ENCODE peak calls at places on chromosomes 7 and 10, in seven cellular contexts. E is GM23248, O is astrocyte of the spinal cord, H is H7, P is tibial artery, X is A549, Q is GM12865. W is an unnamed sample.

GRCh38 chr7:107994366-107994765 is 8.6 kb downstream of the LAMB1 start:
- DNase-seq in E (peak; percentile 40), P (no peak), O (peak; percentile 32), H (no peak), Q (no peak), X (no peak), W (no peak)

GRCh38 chr7:47067215-47067614 is 514.7 kb downstream of the TNS3 start:
- DNase-seq in O (no peak), P (no peak), H (no peak), E (no peak), Q (no peak), X (no peak), W (no peak)

GRCh38 chr10:91700273-91700672 is 67.4 kb upstream of the PPP1R3C start:
- DNase-seq in X (no peak), H (no peak), O (no peak), Q (no peak), P (peak; percentile 70), E (peak; percentile 68), W (no peak)

GRCh38 chr7:48209004-48209600 is 37.8 kb downstream of the ABCA13 start:
- DNase-seq in Q (no peak), O (no peak), X (no peak), P (no peak), E (no peak), H (no peak), W (no peak)

GRCh38 chr7:155999631-156000489 is 187.6 kb upstream of the SHH start:
- DNase-seq in X (no peak), Q (no peak), O (no peak), P (no peak), E (no peak), H (no peak), W (no peak)

GRCh38 chr10:3850999-3851937 is 66.3 kb upstream of the KLF6 start:
- DNase-seq in E (peak; percentile 91), O (peak; percentile 90), P (no peak), Q (peak; percentile 67), X (peak; percentile 64), H (no peak), W (no peak)

GRCh38 chr10:101839421-101840063 is 4.1 kb downstream of the KCNIP2 start:
- DNase-seq in H (peak; percentile 95), P (no peak), X (no peak), Q (peak; percentile 63), O (no peak), E (peak; percentile 65), W (no peak)

GRCh38 chr10:3902054-3902808 is 117.2 kb upstream of the KLF6 start:
- DNase-seq in Q (peak; percentile 88), H (peak; percentile 18), O (peak; percentile 37), P (no peak), X (no peak), E (peak; percentile 69), W (no peak)

GRCh38 chr10:96271017-96271815 is at the start of gene BLNK:
- DNase-seq in O (no peak), H (no peak), E (peak; percentile 23), Q (peak; percentile 94), P (peak; percentile 88), X (no peak), W (no peak)

GRCh38 chr10:35194906-35195305 is 68.3 kb downstream of the CREM start:
- DNase-seq in E (peak; percentile 56), H (no peak), Q (no peak), P (no peak), O (peak; percentile 71), X (peak; percentile 21), W (no peak)
- H3K4me3 ChIP-seq in E (peak overlapping the region; percentile 75), H (no peak overlapping the region), Q (peak overlapping the region; percentile 69), P (peak overlapping the region; percentile 57), O (peak overlapping the region; percentile 49), X (peak overlapping the region; percentile 50), W (no peak overlapping the region)

DNA sequence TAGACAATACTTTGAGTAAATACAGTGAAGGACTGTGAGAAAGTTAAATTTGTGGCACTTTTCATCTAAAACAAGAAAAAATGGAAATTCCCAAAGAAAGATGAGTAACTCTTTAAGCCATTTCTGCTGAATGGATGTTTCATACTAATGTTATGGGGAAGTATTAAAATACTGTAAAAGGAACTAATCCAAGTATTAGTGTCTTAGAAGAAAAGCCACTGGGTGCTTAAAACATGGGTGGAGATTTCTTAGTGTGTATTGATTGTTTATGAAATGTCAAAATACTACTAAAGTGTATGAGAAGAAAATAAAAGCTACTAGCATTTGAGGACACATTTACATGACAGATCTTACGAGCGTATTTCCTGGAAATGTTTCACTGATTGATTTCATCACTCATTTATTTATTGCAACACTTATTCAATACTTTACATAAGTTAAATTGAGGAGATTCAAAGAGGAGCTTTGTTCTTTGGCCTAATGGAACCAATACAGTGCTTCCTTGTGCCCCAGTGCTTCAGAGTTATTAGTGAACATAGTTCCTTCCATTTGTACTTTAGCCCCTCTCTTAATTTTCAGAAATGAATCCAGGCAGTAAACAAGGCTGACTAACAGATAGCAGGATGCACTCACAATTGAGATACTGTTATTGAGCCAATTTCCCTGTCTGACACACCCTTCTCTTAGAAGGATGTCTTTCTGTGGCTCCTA is 155.5 kb upstream of the AHR start:
- DNase-seq in Q (no peak), E (peak; percentile 68), O (peak; percentile 8), P (no peak), X (no peak), H (no peak), W (no peak)
- H3K4me3 ChIP-seq in Q (no peak overlapping the region), E (peak overlapping the region; percentile 65), O (no peak overlapping the region), P (peak overlapping the region; percentile 29), X (no peak overlapping the region), H (no peak overlapping the region), W (peak overlapping the region; percentile 12)

GRCh38 chr7:94418851-94419250 is 24.2 kb downstream of the COL1A2 start:
- DNase-seq in Q (no peak), P (no peak), X (no peak), H (no peak), O (no peak), E (peak; percentile 44), W (no peak)
- H3K4me3 ChIP-seq in Q (no peak overlapping the region), P (no peak overlapping the region), X (no peak overlapping the region), H (no peak overlapping the region), O (no peak overlapping the region), E (no peak overlapping the region), W (no peak overlapping the region)

GRCh38 chr10:110572862-110573261 is 5.4 kb downstream of the SMC3 start:
- DNase-seq in P (no peak), X (no peak), H (no peak), Q (peak; percentile 20), O (no peak), E (no peak), W (no peak)

GRCh38 chr10:110569736-110570135 is 2.2 kb downstream of the SMC3 start:
- DNase-seq in Q (no peak), O (no peak), H (no peak), E (no peak), X (no peak), P (no peak), W (no peak)

GRCh38 chr10:110568055-110568735 is 700 bp downstream of the SMC3 start:
- DNase-seq in X (no peak), P (peak; percentile 71), H (peak; percentile 77), Q (peak; percentile 67), E (peak; percentile 65), O (peak; percentile 13), W (peak; percentile 61)

GRCh38 chr10:110569120-110569519 is 1.6 kb downstream of the SMC3 start:
- DNase-seq in P (no peak), H (no peak), X (no peak), O (no peak), E (no peak), Q (no peak), W (no peak)

DNA sequence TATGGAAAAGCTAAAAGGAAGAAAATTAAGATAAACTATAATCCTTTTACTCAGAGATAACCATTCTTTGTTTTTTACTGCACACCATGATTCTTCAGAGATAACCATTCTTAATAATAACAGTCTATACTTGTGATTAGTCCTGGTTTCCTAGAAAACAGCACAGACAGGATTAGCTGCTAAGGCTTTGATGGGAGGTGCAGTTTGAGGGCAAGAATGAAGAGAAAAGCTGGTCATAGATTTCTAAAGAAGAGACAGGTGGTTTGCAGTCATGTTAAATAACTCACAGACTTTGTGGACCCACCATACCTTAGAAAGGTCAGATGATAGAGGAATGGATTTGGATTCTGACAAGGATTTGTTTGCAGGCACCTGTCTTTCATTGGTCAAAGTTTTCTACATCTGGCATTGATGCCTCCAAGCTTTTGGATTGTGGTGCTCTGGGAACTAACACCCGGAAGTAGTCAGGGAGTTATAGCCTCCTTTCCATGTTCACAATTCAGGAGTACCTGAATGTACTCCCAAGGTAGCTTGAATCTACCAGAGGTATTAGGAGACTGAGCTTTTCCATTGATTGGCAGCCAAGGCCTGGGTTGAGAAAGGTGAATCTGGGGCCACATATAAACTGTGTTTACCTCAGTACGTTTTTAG is 3.7 kb downstream of the SMC3 start:
- DNase-seq in P (no peak), O (no peak), X (no peak), H (no peak), E (no peak), Q (no peak), W (no peak)
- H3K4me3 ChIP-seq in P (no peak overlapping the region), O (no peak overlapping the region), X (no peak overlapping the region), H (no peak overlapping the region), E (no peak overlapping the region), Q (no peak overlapping the region), W (no peak overlapping the region)

DNA sequence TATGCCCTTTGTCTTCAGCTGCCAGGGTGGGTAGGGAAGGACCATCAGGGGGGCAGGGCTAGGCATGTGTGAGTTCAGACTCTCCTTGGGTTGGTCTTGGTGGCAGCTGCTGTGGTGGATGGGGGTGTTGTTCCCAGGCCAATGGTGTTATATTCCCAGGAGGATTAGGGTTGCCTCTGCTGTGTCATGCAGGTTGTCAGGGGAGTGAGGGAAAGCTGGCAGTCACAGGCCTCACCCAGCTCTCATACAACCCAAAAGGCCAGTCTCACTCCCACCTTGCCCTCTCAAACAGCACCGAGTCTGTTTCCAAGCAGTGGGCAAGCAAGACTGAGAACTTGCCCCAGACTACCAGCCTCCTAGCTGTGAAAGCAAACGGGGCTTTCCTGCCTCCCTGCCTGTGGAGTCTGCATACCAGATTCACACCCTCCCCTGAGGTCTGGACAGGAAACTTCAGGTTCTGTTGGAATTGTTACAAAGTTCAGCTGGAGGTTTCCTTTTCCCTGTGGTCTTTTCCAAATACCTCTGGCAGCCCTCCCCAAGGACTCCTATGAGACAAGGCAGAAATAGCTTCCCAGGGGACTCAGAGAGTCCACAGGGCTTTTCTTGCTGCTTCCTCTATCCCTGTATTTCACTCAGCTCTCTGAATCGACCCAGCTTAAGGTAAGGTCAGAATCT is 1.4 kb downstream of the HYAL4 start:
- DNase-seq in Q (peak; percentile 13), P (no peak), X (no peak), O (peak; percentile 44), H (no peak), E (no peak), W (no peak)
- H3K4me3 ChIP-seq in Q (no peak overlapping the region), P (no peak overlapping the region), X (no peak overlapping the region), O (no peak overlapping the region), H (no peak overlapping the region), E (no peak overlapping the region), W (no peak overlapping the region)

GRCh38 chr7:88306590-88307048 is at the start of gene STEAP4:
- DNase-seq in X (no peak), O (peak; percentile 39), Q (no peak), P (peak; percentile 85), E (peak; percentile 77), H (peak; percentile 53), W (peak; percentile 21)
- H3K4me3 ChIP-seq in X (peak within 1 kb of the TSS; percentile 36), O (peak within 1 kb of the TSS; percentile 21), Q (no peak within 1 kb of the TSS), P (peak within 1 kb of the TSS; percentile 29), E (peak within 1 kb of the TSS; percentile 53), H (peak within 1 kb of the TSS; percentile 47), W (peak within 1 kb of the TSS; percentile 52)

GRCh38 chr7:16929146-16929762 is 47.5 kb upstream of the AGR3 start:
- DNase-seq in H (no peak), P (no peak), X (no peak), O (no peak), E (no peak), Q (peak; percentile 53), W (no peak)
- H3K4me3 ChIP-seq in H (no peak overlapping the region), P (no peak overlapping the region), X (no peak overlapping the region), O (no peak overlapping the region), E (no peak overlapping the region), Q (no peak overlapping the region), W (no peak overlapping the region)